ENCODE peak calls at places on chromosome 10, in eight cellular contexts. Z, B, W, K, X, N, I and L are unnamed samples.
A peak's percentile ranks its signal among the peaks of the same experiment; 100 is the strongest.

GRCh38 chr10:131147301-131147975 is 164.1 kb downstream of the TCERG1L start:
- DNase-seq in Z (no peak), B (no peak), W (no peak), K (no peak), X (no peak), N (no peak), I (no peak), L (no peak)

GRCh38 chr10:58721781-58722180 is 209.1 kb downstream of the BICC1 start:
- DNase-seq in Z (no peak), B (no peak), W (no peak), K (no peak), X (no peak), N (no peak), I (no peak), L (no peak)

GRCh38 chr10:103967433-103968142 is 648 bp downstream of the SLK start:
- DNase-seq in Z (no peak), B (no peak), W (peak; percentile 63), K (no peak), X (no peak), N (peak; percentile 38), I (no peak), L (no peak)

GRCh38 chr10:18859659-18860058 is 188.9 kb upstream of the MALRD1 start:
- DNase-seq in Z (no peak), B (no peak), W (no peak), K (no peak), X (no peak), N (no peak), I (no peak), L (no peak)

GRCh38 chr10:97023401-97024180 is 162.2 kb downstream of the SLIT1 start:
- DNase-seq in Z (no peak), B (no peak), W (no peak), K (no peak), X (no peak), N (no peak), I (no peak), L (no peak)

GRCh38 chr10:19828278-19829049 is 12.2 kb downstream of the PLXDC2 start:
- DNase-seq in Z (no peak), B (no peak), W (no peak), K (no peak), X (no peak), N (no peak), I (no peak), L (no peak)

GRCh38 chr10:119608316-119609155 is 11.8 kb upstream of the TIAL1 start:
- DNase-seq in Z (peak; percentile 79), B (no peak), W (peak; percentile 57), K (peak; percentile 22), X (peak; percentile 11), N (no peak), I (no peak), L (no peak)

GRCh38 chr10:42979730-42980467 is 97.0 kb upstream of the RET start:
- DNase-seq in Z (peak; percentile 72), B (no peak), W (no peak), K (no peak), X (no peak), N (no peak), I (peak; percentile 14), L (no peak)

GRCh38 chr10:61957806-61958205 is 56.3 kb downstream of the ARID5B start:
- DNase-seq in Z (no peak), B (no peak), W (no peak), K (no peak), X (no peak), N (no peak), I (no peak), L (no peak)

GRCh38 chr10:16845248-16845647 is 28.0 kb upstream of the RSU1 start:
- DNase-seq in Z (no peak), B (no peak), W (no peak), K (no peak), X (no peak), N (no peak), I (no peak), L (no peak)

GRCh38 chr10:13690281-13690825 is 103.6 kb downstream of the PRPF18 start:
- DNase-seq in Z (no peak), B (no peak), W (no peak), K (no peak), X (no peak), N (no peak), I (no peak), L (no peak)